ENCODE peak calls at places on chromosomes 16 and 17, in six cellular contexts. One of them, this sample, is unnamed.

GRCh38 chr16:30740364-30741251 is 7.6 kb upstream of the PHKG2 start:
- DNase-seq in activated CD4-positive, CD25-positive, alpha-beta regulatory T cell treated with anti-CD3 and anti-CD28 coated beads, Interleukin-2, amount 50 U/mL, for 72 hours: no peak
- DNase-seq in sciatic nerve: peak; percentile 85
- DNase-seq in stimulated activated naive CD4-positive, alpha-beta T cell: no peak
- DNase-seq in activated effector memory CD4-positive, alpha-beta T cell treated with Interleukin-2 at 50 U/mL for 16 hours: no peak
- DNase-seq in stimulated activated CD8-positive, alpha-beta memory T cell treated with anti-CD3 and anti-CD28 coated beads, Interleukin-7, amount 100 ng/mL, for 1 hour: no peak
- DNase-seq in this sample: peak; percentile 98

GRCh38 chr16:48053346-48053745 is 102.4 kb downstream of the ABCC12 start:
- DNase-seq in activated CD4-positive, CD25-positive, alpha-beta regulatory T cell treated with anti-CD3 and anti-CD28 coated beads, Interleukin-2, amount 50 U/mL, for 72 hours: no peak
- DNase-seq in sciatic nerve: no peak
- DNase-seq in stimulated activated naive CD4-positive, alpha-beta T cell: no peak
- DNase-seq in activated effector memory CD4-positive, alpha-beta T cell treated with Interleukin-2 at 50 U/mL for 16 hours: no peak
- DNase-seq in stimulated activated CD8-positive, alpha-beta memory T cell treated with anti-CD3 and anti-CD28 coated beads, Interleukin-7, amount 100 ng/mL, for 1 hour: no peak
- DNase-seq in this sample: peak; percentile 64

GRCh38 chr17:9900744-9901143 is 4.3 kb downstream of the RCVRN start:
- DNase-seq in activated CD4-positive, CD25-positive, alpha-beta regulatory T cell treated with anti-CD3 and anti-CD28 coated beads, Interleukin-2, amount 50 U/mL, for 72 hours: no peak
- DNase-seq in sciatic nerve: peak; percentile 53
- DNase-seq in stimulated activated naive CD4-positive, alpha-beta T cell: no peak
- DNase-seq in activated effector memory CD4-positive, alpha-beta T cell treated with Interleukin-2 at 50 U/mL for 16 hours: no peak
- DNase-seq in stimulated activated CD8-positive, alpha-beta memory T cell treated with anti-CD3 and anti-CD28 coated beads, Interleukin-7, amount 100 ng/mL, for 1 hour: no peak
- DNase-seq in this sample: no peak

GRCh38 chr16:73750639-73751038 is 546.0 kb upstream of the PSMD7 start:
- DNase-seq in activated CD4-positive, CD25-positive, alpha-beta regulatory T cell treated with anti-CD3 and anti-CD28 coated beads, Interleukin-2, amount 50 U/mL, for 72 hours: no peak
- DNase-seq in sciatic nerve: no peak
- DNase-seq in stimulated activated naive CD4-positive, alpha-beta T cell: no peak
- DNase-seq in activated effector memory CD4-positive, alpha-beta T cell treated with Interleukin-2 at 50 U/mL for 16 hours: no peak
- DNase-seq in stimulated activated CD8-positive, alpha-beta memory T cell treated with anti-CD3 and anti-CD28 coated beads, Interleukin-7, amount 100 ng/mL, for 1 hour: no peak
- DNase-seq in this sample: no peak

GRCh38 chr16:70395345-70395901 is 43.5 kb downstream of the ST3GAL2 start:
- DNase-seq in activated CD4-positive, CD25-positive, alpha-beta regulatory T cell treated with anti-CD3 and anti-CD28 coated beads, Interleukin-2, amount 50 U/mL, for 72 hours: peak; percentile 75
- DNase-seq in sciatic nerve: peak; percentile 79
- DNase-seq in stimulated activated naive CD4-positive, alpha-beta T cell: peak; percentile 31
- DNase-seq in activated effector memory CD4-positive, alpha-beta T cell treated with Interleukin-2 at 50 U/mL for 16 hours: peak; percentile 32
- DNase-seq in stimulated activated CD8-positive, alpha-beta memory T cell treated with anti-CD3 and anti-CD28 coated beads, Interleukin-7, amount 100 ng/mL, for 1 hour: no peak
- DNase-seq in this sample: peak; percentile 33

GRCh38 chr16:56603589-56603988 is 4.8 kb upstream of the MT2A start:
- DNase-seq in activated CD4-positive, CD25-positive, alpha-beta regulatory T cell treated with anti-CD3 and anti-CD28 coated beads, Interleukin-2, amount 50 U/mL, for 72 hours: no peak
- DNase-seq in sciatic nerve: no peak
- DNase-seq in stimulated activated naive CD4-positive, alpha-beta T cell: no peak
- DNase-seq in activated effector memory CD4-positive, alpha-beta T cell treated with Interleukin-2 at 50 U/mL for 16 hours: no peak
- DNase-seq in stimulated activated CD8-positive, alpha-beta memory T cell treated with anti-CD3 and anti-CD28 coated beads, Interleukin-7, amount 100 ng/mL, for 1 hour: no peak
- DNase-seq in this sample: peak; percentile 84

GRCh38 chr16:48330847-48331204 is 54.4 kb downstream of the SIAH1 start:
- DNase-seq in activated CD4-positive, CD25-positive, alpha-beta regulatory T cell treated with anti-CD3 and anti-CD28 coated beads, Interleukin-2, amount 50 U/mL, for 72 hours: no peak
- DNase-seq in sciatic nerve: no peak
- DNase-seq in stimulated activated naive CD4-positive, alpha-beta T cell: no peak
- DNase-seq in activated effector memory CD4-positive, alpha-beta T cell treated with Interleukin-2 at 50 U/mL for 16 hours: no peak
- DNase-seq in stimulated activated CD8-positive, alpha-beta memory T cell treated with anti-CD3 and anti-CD28 coated beads, Interleukin-7, amount 100 ng/mL, for 1 hour: no peak
- DNase-seq in this sample: no peak

GRCh38 chr17:80743181-80743771 is 198.6 kb downstream of the RPTOR start:
- DNase-seq in activated CD4-positive, CD25-positive, alpha-beta regulatory T cell treated with anti-CD3 and anti-CD28 coated beads, Interleukin-2, amount 50 U/mL, for 72 hours: no peak
- DNase-seq in sciatic nerve: no peak
- DNase-seq in stimulated activated naive CD4-positive, alpha-beta T cell: peak; percentile 36
- DNase-seq in activated effector memory CD4-positive, alpha-beta T cell treated with Interleukin-2 at 50 U/mL for 16 hours: no peak
- DNase-seq in stimulated activated CD8-positive, alpha-beta memory T cell treated with anti-CD3 and anti-CD28 coated beads, Interleukin-7, amount 100 ng/mL, for 1 hour: no peak
- DNase-seq in this sample: no peak

GRCh38 chr17:3712811-3713463 is 10.8 kb upstream of the HASPIN start:
- DNase-seq in activated CD4-positive, CD25-positive, alpha-beta regulatory T cell treated with anti-CD3 and anti-CD28 coated beads, Interleukin-2, amount 50 U/mL, for 72 hours: no peak
- DNase-seq in sciatic nerve: no peak
- DNase-seq in stimulated activated naive CD4-positive, alpha-beta T cell: no peak
- DNase-seq in activated effector memory CD4-positive, alpha-beta T cell treated with Interleukin-2 at 50 U/mL for 16 hours: no peak
- DNase-seq in stimulated activated CD8-positive, alpha-beta memory T cell treated with anti-CD3 and anti-CD28 coated beads, Interleukin-7, amount 100 ng/mL, for 1 hour: no peak
- DNase-seq in this sample: no peak

GRCh38 chr16:68244481-68244902 is 681 bp upstream of the PLA2G15 start:
- DNase-seq in activated CD4-positive, CD25-positive, alpha-beta regulatory T cell treated with anti-CD3 and anti-CD28 coated beads, Interleukin-2, amount 50 U/mL, for 72 hours: no peak
- DNase-seq in sciatic nerve: no peak
- DNase-seq in stimulated activated naive CD4-positive, alpha-beta T cell: no peak
- DNase-seq in activated effector memory CD4-positive, alpha-beta T cell treated with Interleukin-2 at 50 U/mL for 16 hours: no peak
- DNase-seq in stimulated activated CD8-positive, alpha-beta memory T cell treated with anti-CD3 and anti-CD28 coated beads, Interleukin-7, amount 100 ng/mL, for 1 hour: no peak
- DNase-seq in this sample: no peak

GRCh38 chr17:53765609-53766008 is 57.1 kb upstream of the KIF2B start:
- DNase-seq in activated CD4-positive, CD25-positive, alpha-beta regulatory T cell treated with anti-CD3 and anti-CD28 coated beads, Interleukin-2, amount 50 U/mL, for 72 hours: no peak
- DNase-seq in sciatic nerve: no peak
- DNase-seq in stimulated activated naive CD4-positive, alpha-beta T cell: no peak
- DNase-seq in activated effector memory CD4-positive, alpha-beta T cell treated with Interleukin-2 at 50 U/mL for 16 hours: no peak
- DNase-seq in stimulated activated CD8-positive, alpha-beta memory T cell treated with anti-CD3 and anti-CD28 coated beads, Interleukin-7, amount 100 ng/mL, for 1 hour: no peak
- DNase-seq in this sample: no peak

GRCh38 chr17:32445075-32445427 is 741 bp downstream of the PSMD11 start:
- DNase-seq in activated CD4-positive, CD25-positive, alpha-beta regulatory T cell treated with anti-CD3 and anti-CD28 coated beads, Interleukin-2, amount 50 U/mL, for 72 hours: no peak
- DNase-seq in sciatic nerve: no peak
- DNase-seq in stimulated activated naive CD4-positive, alpha-beta T cell: no peak
- DNase-seq in activated effector memory CD4-positive, alpha-beta T cell treated with Interleukin-2 at 50 U/mL for 16 hours: peak; percentile 1
- DNase-seq in stimulated activated CD8-positive, alpha-beta memory T cell treated with anti-CD3 and anti-CD28 coated beads, Interleukin-7, amount 100 ng/mL, for 1 hour: no peak
- DNase-seq in this sample: peak; percentile 64

GRCh38 chr17:50663812-50664374 is 29.2 kb downstream of the ABCC3 start:
- DNase-seq in activated CD4-positive, CD25-positive, alpha-beta regulatory T cell treated with anti-CD3 and anti-CD28 coated beads, Interleukin-2, amount 50 U/mL, for 72 hours: no peak
- DNase-seq in sciatic nerve: no peak
- DNase-seq in stimulated activated naive CD4-positive, alpha-beta T cell: no peak
- DNase-seq in activated effector memory CD4-positive, alpha-beta T cell treated with Interleukin-2 at 50 U/mL for 16 hours: no peak
- DNase-seq in stimulated activated CD8-positive, alpha-beta memory T cell treated with anti-CD3 and anti-CD28 coated beads, Interleukin-7, amount 100 ng/mL, for 1 hour: no peak
- DNase-seq in this sample: no peak

GRCh38 chr16:79100456-79100855 is 500.1 kb downstream of the MAF start:
- DNase-seq in activated CD4-positive, CD25-positive, alpha-beta regulatory T cell treated with anti-CD3 and anti-CD28 coated beads, Interleukin-2, amount 50 U/mL, for 72 hours: no peak
- DNase-seq in sciatic nerve: no peak
- DNase-seq in stimulated activated naive CD4-positive, alpha-beta T cell: no peak
- DNase-seq in activated effector memory CD4-positive, alpha-beta T cell treated with Interleukin-2 at 50 U/mL for 16 hours: no peak
- DNase-seq in stimulated activated CD8-positive, alpha-beta memory T cell treated with anti-CD3 and anti-CD28 coated beads, Interleukin-7, amount 100 ng/mL, for 1 hour: no peak
- DNase-seq in this sample: no peak

GRCh38 chr17:10741416-10742140 is 11.8 kb upstream of the TMEM220 start:
- DNase-seq in activated CD4-positive, CD25-positive, alpha-beta regulatory T cell treated with anti-CD3 and anti-CD28 coated beads, Interleukin-2, amount 50 U/mL, for 72 hours: no peak
- DNase-seq in sciatic nerve: no peak
- DNase-seq in stimulated activated naive CD4-positive, alpha-beta T cell: no peak
- DNase-seq in activated effector memory CD4-positive, alpha-beta T cell treated with Interleukin-2 at 50 U/mL for 16 hours: no peak
- DNase-seq in stimulated activated CD8-positive, alpha-beta memory T cell treated with anti-CD3 and anti-CD28 coated beads, Interleukin-7, amount 100 ng/mL, for 1 hour: no peak
- DNase-seq in this sample: no peak

GRCh38 chr17:82884923-82885322 is 45.1 kb upstream of the ZNF750 start:
- DNase-seq in activated CD4-positive, CD25-positive, alpha-beta regulatory T cell treated with anti-CD3 and anti-CD28 coated beads, Interleukin-2, amount 50 U/mL, for 72 hours: no peak
- DNase-seq in sciatic nerve: no peak
- DNase-seq in stimulated activated naive CD4-positive, alpha-beta T cell: no peak
- DNase-seq in activated effector memory CD4-positive, alpha-beta T cell treated with Interleukin-2 at 50 U/mL for 16 hours: peak; percentile 29
- DNase-seq in stimulated activated CD8-positive, alpha-beta memory T cell treated with anti-CD3 and anti-CD28 coated beads, Interleukin-7, amount 100 ng/mL, for 1 hour: no peak
- DNase-seq in this sample: no peak

GRCh38 chr17:82935944-82936767 is 96.3 kb upstream of the ZNF750 start:
- DNase-seq in activated CD4-positive, CD25-positive, alpha-beta regulatory T cell treated with anti-CD3 and anti-CD28 coated beads, Interleukin-2, amount 50 U/mL, for 72 hours: peak; percentile 16
- DNase-seq in sciatic nerve: peak; percentile 50
- DNase-seq in stimulated activated naive CD4-positive, alpha-beta T cell: no peak
- DNase-seq in activated effector memory CD4-positive, alpha-beta T cell treated with Interleukin-2 at 50 U/mL for 16 hours: no peak
- DNase-seq in stimulated activated CD8-positive, alpha-beta memory T cell treated with anti-CD3 and anti-CD28 coated beads, Interleukin-7, amount 100 ng/mL, for 1 hour: no peak
- DNase-seq in this sample: no peak

GRCh38 chr16:68086860-68087268 is 1.7 kb downstream of the NFATC3 start:
- DNase-seq in activated CD4-positive, CD25-positive, alpha-beta regulatory T cell treated with anti-CD3 and anti-CD28 coated beads, Interleukin-2, amount 50 U/mL, for 72 hours: no peak
- DNase-seq in sciatic nerve: no peak
- DNase-seq in stimulated activated naive CD4-positive, alpha-beta T cell: no peak
- DNase-seq in activated effector memory CD4-positive, alpha-beta T cell treated with Interleukin-2 at 50 U/mL for 16 hours: no peak
- DNase-seq in stimulated activated CD8-positive, alpha-beta memory T cell treated with anti-CD3 and anti-CD28 coated beads, Interleukin-7, amount 100 ng/mL, for 1 hour: no peak
- DNase-seq in this sample: no peak

GRCh38 chr17:81517339-81518112 is 4.9 kb upstream of the ACTG1 start:
- DNase-seq in activated CD4-positive, CD25-positive, alpha-beta regulatory T cell treated with anti-CD3 and anti-CD28 coated beads, Interleukin-2, amount 50 U/mL, for 72 hours: no peak
- DNase-seq in sciatic nerve: peak; percentile 63
- DNase-seq in stimulated activated naive CD4-positive, alpha-beta T cell: no peak
- DNase-seq in activated effector memory CD4-positive, alpha-beta T cell treated with Interleukin-2 at 50 U/mL for 16 hours: no peak
- DNase-seq in stimulated activated CD8-positive, alpha-beta memory T cell treated with anti-CD3 and anti-CD28 coated beads, Interleukin-7, amount 100 ng/mL, for 1 hour: no peak
- DNase-seq in this sample: no peak

GRCh38 chr17:39239640-39240314 is 14.0 kb upstream of the STAC2 start:
- DNase-seq in activated CD4-positive, CD25-positive, alpha-beta regulatory T cell treated with anti-CD3 and anti-CD28 coated beads, Interleukin-2, amount 50 U/mL, for 72 hours: peak; percentile 73
- DNase-seq in sciatic nerve: peak; percentile 37
- DNase-seq in stimulated activated naive CD4-positive, alpha-beta T cell: peak; percentile 51
- DNase-seq in activated effector memory CD4-positive, alpha-beta T cell treated with Interleukin-2 at 50 U/mL for 16 hours: peak; percentile 63
- DNase-seq in stimulated activated CD8-positive, alpha-beta memory T cell treated with anti-CD3 and anti-CD28 coated beads, Interleukin-7, amount 100 ng/mL, for 1 hour: peak; percentile 29
- DNase-seq in this sample: peak; percentile 78

GRCh38 chr17:56593073-56593740 is at the start of gene NOG:
- DNase-seq in activated CD4-positive, CD25-positive, alpha-beta regulatory T cell treated with anti-CD3 and anti-CD28 coated beads, Interleukin-2, amount 50 U/mL, for 72 hours: peak; percentile 40
- DNase-seq in sciatic nerve: peak; percentile 72
- DNase-seq in stimulated activated naive CD4-positive, alpha-beta T cell: peak; percentile 57
- DNase-seq in activated effector memory CD4-positive, alpha-beta T cell treated with Interleukin-2 at 50 U/mL for 16 hours: peak; percentile 5
- DNase-seq in stimulated activated CD8-positive, alpha-beta memory T cell treated with anti-CD3 and anti-CD28 coated beads, Interleukin-7, amount 100 ng/mL, for 1 hour: no peak
- DNase-seq in this sample: peak; percentile 44

GRCh38 chr17:50080827-50081226 is 14.3 kb upstream of the PDK2 start:
- DNase-seq in activated CD4-positive, CD25-positive, alpha-beta regulatory T cell treated with anti-CD3 and anti-CD28 coated beads, Interleukin-2, amount 50 U/mL, for 72 hours: no peak
- DNase-seq in sciatic nerve: no peak
- DNase-seq in stimulated activated naive CD4-positive, alpha-beta T cell: no peak
- DNase-seq in activated effector memory CD4-positive, alpha-beta T cell treated with Interleukin-2 at 50 U/mL for 16 hours: no peak
- DNase-seq in stimulated activated CD8-positive, alpha-beta memory T cell treated with anti-CD3 and anti-CD28 coated beads, Interleukin-7, amount 100 ng/mL, for 1 hour: no peak
- DNase-seq in this sample: no peak

GRCh38 chr17:71085238-71086033 is 916.1 kb downstream of the KCNJ2 start:
- DNase-seq in activated CD4-positive, CD25-positive, alpha-beta regulatory T cell treated with anti-CD3 and anti-CD28 coated beads, Interleukin-2, amount 50 U/mL, for 72 hours: no peak
- DNase-seq in sciatic nerve: no peak
- DNase-seq in stimulated activated naive CD4-positive, alpha-beta T cell: no peak
- DNase-seq in activated effector memory CD4-positive, alpha-beta T cell treated with Interleukin-2 at 50 U/mL for 16 hours: no peak
- DNase-seq in stimulated activated CD8-positive, alpha-beta memory T cell treated with anti-CD3 and anti-CD28 coated beads, Interleukin-7, amount 100 ng/mL, for 1 hour: no peak
- DNase-seq in this sample: peak; percentile 41

GRCh38 chr17:78412403-78412802 is 34.0 kb downstream of the PGS1 start:
- DNase-seq in activated CD4-positive, CD25-positive, alpha-beta regulatory T cell treated with anti-CD3 and anti-CD28 coated beads, Interleukin-2, amount 50 U/mL, for 72 hours: peak; percentile 57
- DNase-seq in sciatic nerve: no peak
- DNase-seq in stimulated activated naive CD4-positive, alpha-beta T cell: no peak
- DNase-seq in activated effector memory CD4-positive, alpha-beta T cell treated with Interleukin-2 at 50 U/mL for 16 hours: no peak
- DNase-seq in stimulated activated CD8-positive, alpha-beta memory T cell treated with anti-CD3 and anti-CD28 coated beads, Interleukin-7, amount 100 ng/mL, for 1 hour: no peak
- DNase-seq in this sample: peak; percentile 58

GRCh38 chr17:76131061-76131691 is 9.9 kb downstream of the FOXJ1 start:
- DNase-seq in activated CD4-positive, CD25-positive, alpha-beta regulatory T cell treated with anti-CD3 and anti-CD28 coated beads, Interleukin-2, amount 50 U/mL, for 72 hours: no peak
- DNase-seq in sciatic nerve: no peak
- DNase-seq in stimulated activated naive CD4-positive, alpha-beta T cell: no peak
- DNase-seq in activated effector memory CD4-positive, alpha-beta T cell treated with Interleukin-2 at 50 U/mL for 16 hours: no peak
- DNase-seq in stimulated activated CD8-positive, alpha-beta memory T cell treated with anti-CD3 and anti-CD28 coated beads, Interleukin-7, amount 100 ng/mL, for 1 hour: no peak
- DNase-seq in this sample: no peak

GRCh38 chr17:71412803-71413202 is 708.0 kb upstream of the SOX9 start:
- DNase-seq in activated CD4-positive, CD25-positive, alpha-beta regulatory T cell treated with anti-CD3 and anti-CD28 coated beads, Interleukin-2, amount 50 U/mL, for 72 hours: no peak
- DNase-seq in sciatic nerve: no peak
- DNase-seq in stimulated activated naive CD4-positive, alpha-beta T cell: no peak
- DNase-seq in activated effector memory CD4-positive, alpha-beta T cell treated with Interleukin-2 at 50 U/mL for 16 hours: no peak
- DNase-seq in stimulated activated CD8-positive, alpha-beta memory T cell treated with anti-CD3 and anti-CD28 coated beads, Interleukin-7, amount 100 ng/mL, for 1 hour: no peak
- DNase-seq in this sample: no peak

GRCh38 chr17:16085066-16085699 is 85.6 kb downstream of the TTC19 start:
- DNase-seq in activated CD4-positive, CD25-positive, alpha-beta regulatory T cell treated with anti-CD3 and anti-CD28 coated beads, Interleukin-2, amount 50 U/mL, for 72 hours: no peak
- DNase-seq in sciatic nerve: no peak
- DNase-seq in stimulated activated naive CD4-positive, alpha-beta T cell: no peak
- DNase-seq in activated effector memory CD4-positive, alpha-beta T cell treated with Interleukin-2 at 50 U/mL for 16 hours: no peak
- DNase-seq in stimulated activated CD8-positive, alpha-beta memory T cell treated with anti-CD3 and anti-CD28 coated beads, Interleukin-7, amount 100 ng/mL, for 1 hour: no peak
- DNase-seq in this sample: no peak

GRCh38 chr17:45703348-45703747 is 80.8 kb upstream of the CRHR1 start:
- DNase-seq in activated CD4-positive, CD25-positive, alpha-beta regulatory T cell treated with anti-CD3 and anti-CD28 coated beads, Interleukin-2, amount 50 U/mL, for 72 hours: no peak
- DNase-seq in sciatic nerve: no peak
- DNase-seq in stimulated activated naive CD4-positive, alpha-beta T cell: no peak
- DNase-seq in activated effector memory CD4-positive, alpha-beta T cell treated with Interleukin-2 at 50 U/mL for 16 hours: no peak
- DNase-seq in stimulated activated CD8-positive, alpha-beta memory T cell treated with anti-CD3 and anti-CD28 coated beads, Interleukin-7, amount 100 ng/mL, for 1 hour: no peak
- DNase-seq in this sample: no peak

GRCh38 chr17:7888184-7888920 is at the start of gene CHD3:
- DNase-seq in activated CD4-positive, CD25-positive, alpha-beta regulatory T cell treated with anti-CD3 and anti-CD28 coated beads, Interleukin-2, amount 50 U/mL, for 72 hours: peak; percentile 55
- DNase-seq in sciatic nerve: no peak
- DNase-seq in stimulated activated naive CD4-positive, alpha-beta T cell: peak; percentile 17
- DNase-seq in activated effector memory CD4-positive, alpha-beta T cell treated with Interleukin-2 at 50 U/mL for 16 hours: peak; percentile 41
- DNase-seq in stimulated activated CD8-positive, alpha-beta memory T cell treated with anti-CD3 and anti-CD28 coated beads, Interleukin-7, amount 100 ng/mL, for 1 hour: no peak
- DNase-seq in this sample: peak; percentile 57

GRCh38 chr16:86887416-86887815 is 309.1 kb downstream of the FOXL1 start:
- DNase-seq in activated CD4-positive, CD25-positive, alpha-beta regulatory T cell treated with anti-CD3 and anti-CD28 coated beads, Interleukin-2, amount 50 U/mL, for 72 hours: no peak
- DNase-seq in sciatic nerve: no peak
- DNase-seq in stimulated activated naive CD4-positive, alpha-beta T cell: no peak
- DNase-seq in activated effector memory CD4-positive, alpha-beta T cell treated with Interleukin-2 at 50 U/mL for 16 hours: no peak
- DNase-seq in stimulated activated CD8-positive, alpha-beta memory T cell treated with anti-CD3 and anti-CD28 coated beads, Interleukin-7, amount 100 ng/mL, for 1 hour: no peak
- DNase-seq in this sample: no peak

GRCh38 chr16:86959729-86960128 is 357.5 kb downstream of the C16orf95 start:
- DNase-seq in activated CD4-positive, CD25-positive, alpha-beta regulatory T cell treated with anti-CD3 and anti-CD28 coated beads, Interleukin-2, amount 50 U/mL, for 72 hours: no peak
- DNase-seq in sciatic nerve: no peak
- DNase-seq in stimulated activated naive CD4-positive, alpha-beta T cell: no peak
- DNase-seq in activated effector memory CD4-positive, alpha-beta T cell treated with Interleukin-2 at 50 U/mL for 16 hours: no peak
- DNase-seq in stimulated activated CD8-positive, alpha-beta memory T cell treated with anti-CD3 and anti-CD28 coated beads, Interleukin-7, amount 100 ng/mL, for 1 hour: no peak
- DNase-seq in this sample: no peak

GRCh38 chr17:8081876-8082275 is 5.6 kb downstream of the ALOX12B start:
- DNase-seq in activated CD4-positive, CD25-positive, alpha-beta regulatory T cell treated with anti-CD3 and anti-CD28 coated beads, Interleukin-2, amount 50 U/mL, for 72 hours: no peak
- DNase-seq in sciatic nerve: no peak
- DNase-seq in stimulated activated naive CD4-positive, alpha-beta T cell: no peak
- DNase-seq in activated effector memory CD4-positive, alpha-beta T cell treated with Interleukin-2 at 50 U/mL for 16 hours: no peak
- DNase-seq in stimulated activated CD8-positive, alpha-beta memory T cell treated with anti-CD3 and anti-CD28 coated beads, Interleukin-7, amount 100 ng/mL, for 1 hour: no peak
- DNase-seq in this sample: no peak

GRCh38 chr17:80119271-80119791 is 17.9 kb downstream of the GAA start:
- DNase-seq in activated CD4-positive, CD25-positive, alpha-beta regulatory T cell treated with anti-CD3 and anti-CD28 coated beads, Interleukin-2, amount 50 U/mL, for 72 hours: no peak
- DNase-seq in sciatic nerve: peak; percentile 48
- DNase-seq in stimulated activated naive CD4-positive, alpha-beta T cell: no peak
- DNase-seq in activated effector memory CD4-positive, alpha-beta T cell treated with Interleukin-2 at 50 U/mL for 16 hours: no peak
- DNase-seq in stimulated activated CD8-positive, alpha-beta memory T cell treated with anti-CD3 and anti-CD28 coated beads, Interleukin-7, amount 100 ng/mL, for 1 hour: no peak
- DNase-seq in this sample: no peak

GRCh38 chr16:55709801-55710200 is 54.0 kb downstream of the SLC6A2 start:
- DNase-seq in activated CD4-positive, CD25-positive, alpha-beta regulatory T cell treated with anti-CD3 and anti-CD28 coated beads, Interleukin-2, amount 50 U/mL, for 72 hours: no peak
- DNase-seq in sciatic nerve: no peak
- DNase-seq in stimulated activated naive CD4-positive, alpha-beta T cell: no peak
- DNase-seq in activated effector memory CD4-positive, alpha-beta T cell treated with Interleukin-2 at 50 U/mL for 16 hours: no peak
- DNase-seq in stimulated activated CD8-positive, alpha-beta memory T cell treated with anti-CD3 and anti-CD28 coated beads, Interleukin-7, amount 100 ng/mL, for 1 hour: no peak
- DNase-seq in this sample: no peak

GRCh38 chr16:19578378-19578851 is 22.9 kb downstream of the VPS35L start:
- DNase-seq in activated CD4-positive, CD25-positive, alpha-beta regulatory T cell treated with anti-CD3 and anti-CD28 coated beads, Interleukin-2, amount 50 U/mL, for 72 hours: no peak
- DNase-seq in sciatic nerve: no peak
- DNase-seq in stimulated activated naive CD4-positive, alpha-beta T cell: no peak
- DNase-seq in activated effector memory CD4-positive, alpha-beta T cell treated with Interleukin-2 at 50 U/mL for 16 hours: no peak
- DNase-seq in stimulated activated CD8-positive, alpha-beta memory T cell treated with anti-CD3 and anti-CD28 coated beads, Interleukin-7, amount 100 ng/mL, for 1 hour: no peak
- DNase-seq in this sample: no peak

GRCh38 chr17:45848868-45849535 is 4.3 kb downstream of the SPPL2C start:
- DNase-seq in activated CD4-positive, CD25-positive, alpha-beta regulatory T cell treated with anti-CD3 and anti-CD28 coated beads, Interleukin-2, amount 50 U/mL, for 72 hours: no peak
- DNase-seq in sciatic nerve: no peak
- DNase-seq in stimulated activated naive CD4-positive, alpha-beta T cell: no peak
- DNase-seq in activated effector memory CD4-positive, alpha-beta T cell treated with Interleukin-2 at 50 U/mL for 16 hours: no peak
- DNase-seq in stimulated activated CD8-positive, alpha-beta memory T cell treated with anti-CD3 and anti-CD28 coated beads, Interleukin-7, amount 100 ng/mL, for 1 hour: no peak
- DNase-seq in this sample: no peak

GRCh38 chr16:83205896-83206295 is 579.1 kb downstream of the CDH13 start:
- DNase-seq in activated CD4-positive, CD25-positive, alpha-beta regulatory T cell treated with anti-CD3 and anti-CD28 coated beads, Interleukin-2, amount 50 U/mL, for 72 hours: no peak
- DNase-seq in sciatic nerve: no peak
- DNase-seq in stimulated activated naive CD4-positive, alpha-beta T cell: no peak
- DNase-seq in activated effector memory CD4-positive, alpha-beta T cell treated with Interleukin-2 at 50 U/mL for 16 hours: no peak
- DNase-seq in stimulated activated CD8-positive, alpha-beta memory T cell treated with anti-CD3 and anti-CD28 coated beads, Interleukin-7, amount 100 ng/mL, for 1 hour: no peak
- DNase-seq in this sample: no peak

GRCh38 chr16:80628254-80628653 is 87.5 kb downstream of the DYNLRB2 start:
- DNase-seq in activated CD4-positive, CD25-positive, alpha-beta regulatory T cell treated with anti-CD3 and anti-CD28 coated beads, Interleukin-2, amount 50 U/mL, for 72 hours: no peak
- DNase-seq in sciatic nerve: no peak
- DNase-seq in stimulated activated naive CD4-positive, alpha-beta T cell: no peak
- DNase-seq in activated effector memory CD4-positive, alpha-beta T cell treated with Interleukin-2 at 50 U/mL for 16 hours: no peak
- DNase-seq in stimulated activated CD8-positive, alpha-beta memory T cell treated with anti-CD3 and anti-CD28 coated beads, Interleukin-7, amount 100 ng/mL, for 1 hour: no peak
- DNase-seq in this sample: no peak

GRCh38 chr17:83186226-83186625 is 106.8 kb downstream of the METRNL start:
- DNase-seq in activated CD4-positive, CD25-positive, alpha-beta regulatory T cell treated with anti-CD3 and anti-CD28 coated beads, Interleukin-2, amount 50 U/mL, for 72 hours: peak; percentile 25
- DNase-seq in sciatic nerve: peak; percentile 64
- DNase-seq in stimulated activated naive CD4-positive, alpha-beta T cell: no peak
- DNase-seq in activated effector memory CD4-positive, alpha-beta T cell treated with Interleukin-2 at 50 U/mL for 16 hours: no peak
- DNase-seq in stimulated activated CD8-positive, alpha-beta memory T cell treated with anti-CD3 and anti-CD28 coated beads, Interleukin-7, amount 100 ng/mL, for 1 hour: no peak
- DNase-seq in this sample: no peak

GRCh38 chr16:65294154-65294553 is 172.3 kb upstream of the CDH11 start:
- DNase-seq in activated CD4-positive, CD25-positive, alpha-beta regulatory T cell treated with anti-CD3 and anti-CD28 coated beads, Interleukin-2, amount 50 U/mL, for 72 hours: no peak
- DNase-seq in sciatic nerve: no peak
- DNase-seq in stimulated activated naive CD4-positive, alpha-beta T cell: no peak
- DNase-seq in activated effector memory CD4-positive, alpha-beta T cell treated with Interleukin-2 at 50 U/mL for 16 hours: no peak
- DNase-seq in stimulated activated CD8-positive, alpha-beta memory T cell treated with anti-CD3 and anti-CD28 coated beads, Interleukin-7, amount 100 ng/mL, for 1 hour: no peak
- DNase-seq in this sample: no peak

This sample was measured in T47D.